ENCODE peak calls at places on chromosomes 5 and 9, in ten cellular contexts. Y is GM12865, V is right atrium auricular region, A is lower lobe of right lung, N is lower leg skin, T is heart left ventricle, C is upper lobe of right lung, M is fibroblast of the aortic adventitia, W is transverse colon, H is heart right ventricle. U is an unnamed sample.

GRCh38 chr9:13023498-13023897 is 248.7 kb downstream of the LURAP1L start:
- DNase-seq in Y (no peak), V (no peak), A (no peak), N (no peak), T (no peak), C (no peak), M (no peak), W (no peak), H (no peak), U (peak)

GRCh38 chr5:16791036-16791705 is 144.9 kb downstream of the MYO10 start:
- DNase-seq in Y (peak), V (no peak), A (no peak), N (no peak), T (no peak), C (no peak), M (peak), W (no peak), H (no peak), U (peak)

GRCh38 chr5:67774796-67775195 is 440.8 kb upstream of the PIK3R1 start:
- DNase-seq in Y (no peak), V (no peak), A (no peak), N (no peak), T (no peak), C (no peak), M (no peak), W (no peak), H (no peak), U (no peak)

GRCh38 chr9:138022756-138023393 is 145.3 kb downstream of the CACNA1B start:
- DNase-seq in Y (no peak), V (no peak), A (peak), N (peak), T (no peak), C (peak), M (no peak), W (no peak), H (no peak), U (no peak)

GRCh38 chr5:84228266-84228665 is 156.4 kb downstream of the EDIL3 start:
- DNase-seq in Y (no peak), V (no peak), A (no peak), N (no peak), T (no peak), C (no peak), M (no peak), W (no peak), H (no peak), U (no peak)

GRCh38 chr5:175059687-175060194 is 335.4 kb downstream of the MSX2 start:
- DNase-seq in Y (peak), V (no peak), A (no peak), N (no peak), T (peak), C (no peak), M (peak), W (no peak), H (peak), U (peak)

GRCh38 chr5:11075010-11075860 is 314.2 kb upstream of the DAP start:
- DNase-seq in Y (no peak), V (no peak), A (no peak), N (no peak), T (no peak), C (no peak), M (no peak), W (no peak), H (no peak), U (no peak)

GRCh38 chr5:126718246-126718868 is 58.6 kb upstream of the LMNB1 start:
- DNase-seq in Y (no peak), V (no peak), A (no peak), N (no peak), T (no peak), C (no peak), M (no peak), W (no peak), H (no peak), U (no peak)

GRCh38 chr5:129345213-129345925 is 114.7 kb upstream of the ADAMTS19 start:
- DNase-seq in Y (no peak), V (no peak), A (no peak), N (no peak), T (no peak), C (no peak), M (no peak), W (no peak), H (no peak), U (no peak)

GRCh38 chr9:95129651-95130291 is 187.7 kb downstream of the FANCC start:
- DNase-seq in Y (no peak), V (no peak), A (no peak), N (no peak), T (no peak), C (no peak), M (no peak), W (no peak), H (no peak), U (no peak)

GRCh38 chr9:90046317-90046861 is 441.6 kb downstream of the GADD45G start:
- DNase-seq in Y (no peak), V (no peak), A (no peak), N (no peak), T (no peak), C (no peak), M (no peak), W (no peak), H (no peak), U (no peak)

GRCh38 chr9:95091971-95092320 is 225.6 kb downstream of the FANCC start:
- DNase-seq in Y (no peak), V (no peak), A (no peak), N (no peak), T (no peak), C (no peak), M (peak), W (no peak), H (no peak), U (no peak)

GRCh38 chr5:180825768-180826525 is 23.3 kb upstream of the MGAT1 start:
- DNase-seq in Y (no peak), V (peak), A (no peak), N (no peak), T (peak), C (no peak), M (peak), W (peak), H (no peak), U (peak)

GRCh38 chr9:4297151-4297794 is 2.6 kb downstream of the GLIS3 start:
- DNase-seq in Y (peak), V (peak), A (peak), N (peak), T (peak), C (peak), M (peak), W (peak), H (peak), U (peak)

GRCh38 chr5:39933061-39933460 is 508.3 kb upstream of the DAB2 start:
- DNase-seq in Y (no peak), V (no peak), A (no peak), N (no peak), T (no peak), C (no peak), M (no peak), W (no peak), H (no peak), U (no peak)

GRCh38 chr5:170986598-170986997 is 124.8 kb downstream of the RANBP17 start:
- DNase-seq in Y (peak), V (no peak), A (no peak), N (no peak), T (no peak), C (no peak), M (peak), W (no peak), H (no peak), U (peak)

GRCh38 chr9:114301798-114302565 is 20.9 kb upstream of the ORM1 start:
- DNase-seq in Y (no peak), V (no peak), A (peak), N (peak), T (peak), C (peak), M (no peak), W (peak), H (no peak), U (no peak)

GRCh38 chr9:135516132-135516860 is 4.9 kb upstream of the LCN1 start:
- DNase-seq in Y (no peak), V (no peak), A (no peak), N (peak), T (no peak), C (peak), M (no peak), W (no peak), H (no peak), U (no peak)

DNA sequence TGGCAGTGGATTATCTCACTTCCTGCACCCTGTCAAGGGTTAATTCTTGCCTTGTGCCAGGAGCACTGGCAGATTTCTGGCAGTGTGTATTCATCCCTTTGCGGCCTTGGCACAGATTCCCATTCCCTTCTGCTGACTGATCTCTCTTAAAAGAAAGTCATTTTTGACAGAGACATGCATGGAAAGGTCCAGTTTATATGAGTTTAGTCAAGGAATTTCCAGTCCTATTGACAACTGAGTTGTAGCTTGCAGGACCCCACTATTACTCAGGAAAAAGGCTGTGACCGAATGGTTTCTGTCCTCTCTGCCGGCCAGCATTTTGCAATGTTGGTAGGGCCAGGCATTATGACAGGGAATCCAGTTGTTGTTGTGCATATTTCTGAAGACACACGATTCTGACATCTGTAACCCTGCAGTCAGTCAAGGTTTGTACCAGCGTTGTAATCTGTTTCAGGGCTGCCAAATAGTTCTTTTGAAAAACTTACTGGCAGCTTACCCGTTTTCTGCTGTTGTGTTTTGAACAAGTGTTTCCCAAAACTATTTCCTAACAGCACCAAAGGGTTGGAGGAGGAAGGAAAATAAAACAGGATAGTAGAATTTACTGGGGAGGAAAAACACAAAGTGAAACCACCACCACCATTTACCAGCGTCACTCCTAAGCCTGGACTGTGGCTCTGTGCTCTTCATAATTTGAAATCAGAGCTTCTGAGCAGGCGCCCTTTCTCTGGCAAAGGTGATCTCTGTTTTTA is 243.4 kb upstream of the KLF4 start:
- DNase-seq in Y (no peak), V (peak), A (no peak), N (peak), T (peak), C (no peak), M (peak), W (no peak), H (no peak), U (peak)
- H3K4me3 ChIP-seq in Y (no peak), V (peak), A (no peak), N (no peak), T (peak), C (peak), M (peak), W (no peak), H (no peak), U (no peak)

GRCh38 chr9:111895996-111896941 is at the start of gene UGCG:
- DNase-seq in Y (peak), V (peak), A (peak), N (peak), T (peak), C (peak), M (peak), W (peak), H (peak), U (peak)
- H3K4me3 ChIP-seq in Y (peak), V (peak), A (peak), N (peak), T (peak), C (peak), M (peak), W (peak), H (peak), U (peak)

DNA sequence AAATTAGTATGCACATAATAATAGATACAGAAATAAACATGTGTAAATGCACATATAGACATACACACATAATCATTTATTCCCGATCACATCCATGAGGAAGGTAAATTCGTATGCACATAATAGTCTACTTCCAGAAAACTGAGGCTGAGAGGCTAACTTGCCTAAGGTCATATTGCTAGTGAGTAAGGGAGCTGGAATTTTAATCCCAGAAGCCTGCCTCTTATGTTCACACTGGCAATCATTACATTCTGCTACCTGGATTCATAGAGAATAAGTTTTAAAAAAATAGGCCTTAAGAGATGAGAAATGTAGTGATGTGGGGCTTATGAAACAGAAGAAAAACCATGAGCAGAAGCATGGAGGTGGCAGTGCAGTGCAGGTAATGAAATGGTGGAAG is 716.3 kb downstream of the BRINP1 start:
- DNase-seq in Y (no peak), V (no peak), A (no peak), N (no peak), T (no peak), C (no peak), M (no peak), W (no peak), H (no peak), U (no peak)
- H3K4me3 ChIP-seq in Y (no peak), V (no peak), A (no peak), N (no peak), T (no peak), C (no peak), M (no peak), W (no peak), H (no peak), U (no peak)

GRCh38 chr5:120706877-120707276 is 242.8 kb downstream of the PRR16 start:
- DNase-seq in Y (no peak), V (no peak), A (no peak), N (no peak), T (no peak), C (no peak), M (no peak), W (no peak), H (no peak), U (no peak)
- H3K4me3 ChIP-seq in Y (no peak), V (no peak), A (no peak), N (no peak), T (no peak), C (no peak), M (no peak), W (no peak), H (no peak), U (no peak)

GRCh38 chr9:128818839-128819715 is 777 bp downstream of the ENDOG start:
- DNase-seq in Y (peak), V (no peak), A (peak), N (no peak), T (peak), C (peak), M (peak), W (peak), H (peak), U (no peak)
- H3K4me3 ChIP-seq in Y (peak), V (peak), A (peak), N (peak), T (peak), C (peak), M (peak), W (peak), H (peak), U (peak)

GRCh38 chr9:107737610-107737986 is 248.0 kb upstream of the KLF4 start:
- DNase-seq in Y (no peak), V (no peak), A (no peak), N (no peak), T (no peak), C (no peak), M (no peak), W (no peak), H (no peak), U (no peak)
- H3K4me3 ChIP-seq in Y (no peak), V (no peak), A (no peak), N (no peak), T (no peak), C (no peak), M (no peak), W (no peak), H (no peak), U (no peak)